ENCODE peak calls at places on chromosome 17, in six cellular contexts. H, Q, W, F, M and A are unnamed samples.
A peak's percentile ranks its signal among the peaks of the same experiment; 100 is the strongest.

GRCh38 chr17:48059125-48059668 is 11.0 kb downstream of the NFE2L1 start:
- DNase-seq in H (no peak), Q (no peak), W (no peak), F (no peak), M (no peak), A (no peak)

GRCh38 chr17:9266769-9267168 is 245.5 kb downstream of the NTN1 start:
- DNase-seq in H (no peak), Q (no peak), W (no peak), F (no peak), M (no peak), A (no peak)

GRCh38 chr17:64178011-64178825 is 48.3 kb upstream of the ERN1 start:
- DNase-seq in H (no peak), Q (no peak), W (no peak), F (no peak), M (no peak), A (no peak)

GRCh38 chr17:40443988-40444899 is 994 bp downstream of the IGFBP4 start:
- DNase-seq in H (peak; percentile 46), Q (no peak), W (no peak), F (no peak), M (peak; percentile 57), A (no peak)

GRCh38 chr17:9768381-9768934 is 22.9 kb downstream of the DHRS7C start:
- DNase-seq in H (peak; percentile 64), Q (peak; percentile 30), W (no peak), F (no peak), M (peak; percentile 22), A (no peak)

GRCh38 chr17:10612957-10613744 is 44.0 kb downstream of the MYH3 start:
- DNase-seq in H (no peak), Q (no peak), W (no peak), F (no peak), M (no peak), A (no peak)

GRCh38 chr17:77328823-77329740 is 188.3 kb downstream of the SEC14L1 start:
- DNase-seq in H (no peak), Q (no peak), W (no peak), F (no peak), M (no peak), A (no peak)

GRCh38 chr17:76726766-76727718 is at the start of gene METTL23:
- DNase-seq in H (peak; percentile 83), Q (peak; percentile 66), W (peak; percentile 71), F (peak; percentile 68), M (peak; percentile 83), A (peak; percentile 86)

GRCh38 chr17:82668631-82669099 is 20.4 kb upstream of the WDR45B start:
- DNase-seq in H (peak; percentile 84), Q (peak; percentile 84), W (peak; percentile 21), F (peak; percentile 37), M (peak; percentile 61), A (no peak)

GRCh38 chr17:45372325-45372869 is 55.6 kb upstream of the MAP3K14 start:
- DNase-seq in H (no peak), Q (no peak), W (no peak), F (no peak), M (peak; percentile 14), A (no peak)

GRCh38 chr17:55632236-55632635 is 90.4 kb downstream of the TMEM100 start:
- DNase-seq in H (no peak), Q (no peak), W (no peak), F (no peak), M (no peak), A (no peak)

GRCh38 chr17:35666070-35666469 is 65.4 kb upstream of the RASL10B start:
- DNase-seq in H (no peak), Q (no peak), W (no peak), F (no peak), M (no peak), A (no peak)

GRCh38 chr17:20266806-20267458 is 200.4 kb downstream of the LGALS9B start:
- DNase-seq in H (no peak), Q (no peak), W (no peak), F (no peak), M (no peak), A (no peak)

GRCh38 chr17:45284176-45285140 is 22.6 kb upstream of the SPATA32 start:
- DNase-seq in H (no peak), Q (no peak), W (peak; percentile 39), F (no peak), M (peak; percentile 66), A (peak; percentile 19)

GRCh38 chr17:77209330-77209748 is 68.6 kb downstream of the SEC14L1 start:
- DNase-seq in H (no peak), Q (no peak), W (no peak), F (no peak), M (no peak), A (peak; percentile 87)

GRCh38 chr17:65886240-65886639 is 305.7 kb downstream of the CEP112 start:
- DNase-seq in H (no peak), Q (no peak), W (no peak), F (no peak), M (no peak), A (no peak)

GRCh38 chr17:75067856-75068255 is 19.9 kb upstream of the SLC16A5 start:
- DNase-seq in H (no peak), Q (no peak), W (no peak), F (no peak), M (peak; percentile 36), A (peak; percentile 74)

GRCh38 chr17:378068-378467 is 25.5 kb upstream of the RPH3AL start:
- DNase-seq in H (no peak), Q (no peak), W (no peak), F (no peak), M (no peak), A (no peak)

GRCh38 chr17:55728833-55729232 is 6.2 kb upstream of the TMEM100 start:
- DNase-seq in H (no peak), Q (no peak), W (no peak), F (no peak), M (no peak), A (peak; percentile 28)

GRCh38 chr17:40813804-40814203 is 8.6 kb downstream of the KRT10 start:
- DNase-seq in H (no peak), Q (no peak), W (no peak), F (no peak), M (no peak), A (no peak)

GRCh38 chr17:78532922-78533640 is 44.1 kb downstream of the DNAH17 start:
- DNase-seq in H (no peak), Q (no peak), W (no peak), F (no peak), M (peak; percentile 34), A (no peak)